ENCODE peak calls at places on chromosomes 4 and X, in four cellular contexts. M is nephron progenitor cell, F is Peyer's patch, G is endodermal cell. N is an unnamed sample.

GRCh38 chr4:100907465-100908454 is 389.9 kb upstream of the EMCN start:
- DNase-seq in F (no peak), G (no peak), M (no peak), N (no peak)

GRCh38 chr4:1082215-1083182 is 30.9 kb downstream of the RNF212 start:
- DNase-seq in M (no peak), G (no peak), F (peak), N (peak)

GRCh38 chr4:118154643-118155042 is 120.4 kb downstream of the NDST3 start:
- DNase-seq in F (no peak), G (no peak), M (no peak), N (peak)

GRCh38 chr4:154506253-154506652 is 14.7 kb upstream of the DCHS2 start:
- DNase-seq in F (no peak), G (no peak), M (peak), N (peak)

GRCh38 chrX:154096140-154097002 is 1.1 kb downstream of the MECP2 start:
- DNase-seq in G (no peak), F (no peak), M (no peak), N (no peak)

GRCh38 chr4:141580523-141580922 is 55.9 kb upstream of the IL15 start:
- DNase-seq in M (no peak), F (no peak), G (peak), N (no peak)

GRCh38 chr4:83219344-83219990 is 65.1 kb downstream of the COQ2 start:
- DNase-seq in G (no peak), M (no peak), F (no peak), N (no peak)

GRCh38 chrX:119237526-119238035 is 1.5 kb downstream of the PGRMC1 start:
- DNase-seq in M (no peak), F (no peak), G (peak), N (no peak)

GRCh38 chr4:168528131-168528949 is 31.5 kb downstream of the PALLD start:
- DNase-seq in G (no peak), F (no peak), M (no peak), N (peak)

GRCh38 chr4:87506974-87507701 is 22.0 kb downstream of the SPARCL1 start:
- DNase-seq in M (no peak), G (no peak), F (no peak), N (peak)

GRCh38 chr4:179664628-179665027 is 2222.4 kb upstream of the AGA start:
- DNase-seq in M (no peak), G (no peak), F (no peak), N (no peak)

GRCh38 chr4:3527101-3527913 is 4.9 kb downstream of the LRPAP1 start:
- DNase-seq in F (no peak), M (no peak), G (peak), N (no peak)

GRCh38 chr4:108130955-108131354 is 37.8 kb downstream of the LEF1 start:
- DNase-seq in G (peak), F (no peak), M (no peak), N (no peak)
- TF ChIP-seq CTCF in G (peak), F (no peak), M (no peak), N (peak)

DNA sequence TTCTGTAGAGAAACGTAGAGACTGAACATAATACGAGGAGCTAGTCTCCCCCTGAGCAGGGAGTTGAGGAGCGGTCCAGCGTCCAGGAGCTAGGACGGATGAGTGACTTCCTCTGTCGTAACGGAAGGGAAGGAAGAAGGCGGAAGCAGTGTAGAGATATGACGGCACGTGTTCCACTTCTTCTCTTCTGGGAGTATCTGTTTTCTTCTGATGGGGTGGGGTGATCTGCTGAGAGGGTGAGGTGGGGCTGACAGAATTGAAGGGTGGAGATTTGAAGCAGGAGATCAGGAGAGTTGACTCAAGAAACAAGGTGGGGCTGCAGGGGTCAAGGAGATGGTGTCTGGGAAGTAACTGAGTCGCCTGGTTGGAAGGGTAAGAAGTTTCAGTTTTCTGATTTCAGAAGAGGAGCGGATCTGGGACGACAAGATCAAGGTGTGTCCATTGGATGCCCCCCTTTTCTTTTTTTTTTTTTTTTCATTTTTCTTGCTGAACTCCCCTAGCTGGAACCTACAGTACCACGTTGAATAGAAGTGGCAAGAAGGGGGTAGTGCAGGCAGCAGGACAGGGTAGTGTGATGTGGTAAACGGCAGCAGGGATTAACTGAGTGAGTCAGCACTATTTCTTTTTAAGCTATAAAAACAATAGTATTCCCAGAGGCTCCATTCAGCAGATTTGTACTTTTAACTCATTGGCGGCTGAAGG is 50.7 kb upstream of the SETD7 start:
- DNase-seq in M (no peak), F (no peak), G (no peak), N (peak)
- TF ChIP-seq CTCF in M (no peak), F (no peak), G (peak), N (peak)

DNA sequence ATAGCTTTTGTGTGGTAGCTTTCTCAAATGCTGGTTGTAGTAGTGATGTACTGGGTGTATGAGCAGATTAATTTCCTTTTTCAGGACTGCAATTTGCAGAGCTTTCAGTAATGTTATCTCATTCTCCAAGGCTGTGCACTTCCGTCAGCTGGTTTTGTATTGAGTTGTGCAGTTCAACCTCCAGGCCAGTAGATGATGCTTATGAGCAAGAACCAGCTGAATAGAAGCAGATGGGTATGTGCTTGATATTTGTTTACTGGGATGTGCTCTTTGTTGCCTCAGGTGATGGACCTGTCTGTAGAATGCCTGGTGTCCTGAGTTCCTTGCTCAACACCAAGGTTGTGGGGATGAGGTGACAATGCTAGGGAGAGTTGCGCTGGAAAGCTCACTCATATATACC is 462.8 kb downstream of the PCDH18 start:
- DNase-seq in G (no peak), M (no peak), F (no peak), N (no peak)
- TF ChIP-seq CTCF in G (peak), M (no peak), F (no peak), N (no peak)

GRCh38 chr4:128295255-128295654 is 7.6 kb upstream of the PGRMC2 start:
- DNase-seq in M (no peak), F (no peak), G (peak), N (no peak)

GRCh38 chr4:128301979-128302378 is 14.4 kb upstream of the PGRMC2 start:
- DNase-seq in G (no peak), M (no peak), F (no peak), N (no peak)

GRCh38 chr4:128299848-128300247 is 12.2 kb upstream of the PGRMC2 start:
- DNase-seq in M (no peak), G (no peak), F (no peak), N (no peak)

GRCh38 chr4:128298129-128298758 is 10.6 kb upstream of the PGRMC2 start:
- DNase-seq in F (peak), M (no peak), G (no peak), N (no peak)

DNA sequence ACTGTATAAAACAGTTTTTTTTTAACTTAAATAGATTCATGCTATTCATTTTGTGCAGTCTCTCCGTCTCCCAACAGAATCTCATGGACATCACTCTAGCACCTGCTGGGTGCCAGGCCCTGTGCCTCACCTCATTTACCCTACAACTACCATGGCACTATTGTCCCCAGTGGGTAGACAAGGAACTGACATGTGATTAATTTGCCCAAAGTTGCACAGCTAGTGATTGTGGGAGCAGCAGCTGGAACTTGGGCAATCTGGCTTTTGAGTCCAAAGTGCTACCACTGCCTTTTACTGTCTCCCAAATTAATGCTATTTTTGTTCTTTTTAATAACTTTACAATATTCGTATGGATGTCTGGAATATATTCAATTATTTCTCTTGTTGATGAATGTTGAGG is 11.2 kb upstream of the PGRMC2 start:
- DNase-seq in M (no peak), G (no peak), F (no peak), N (no peak)
- TF ChIP-seq CTCF in M (no peak), G (peak), F (peak), N (no peak)

DNA sequence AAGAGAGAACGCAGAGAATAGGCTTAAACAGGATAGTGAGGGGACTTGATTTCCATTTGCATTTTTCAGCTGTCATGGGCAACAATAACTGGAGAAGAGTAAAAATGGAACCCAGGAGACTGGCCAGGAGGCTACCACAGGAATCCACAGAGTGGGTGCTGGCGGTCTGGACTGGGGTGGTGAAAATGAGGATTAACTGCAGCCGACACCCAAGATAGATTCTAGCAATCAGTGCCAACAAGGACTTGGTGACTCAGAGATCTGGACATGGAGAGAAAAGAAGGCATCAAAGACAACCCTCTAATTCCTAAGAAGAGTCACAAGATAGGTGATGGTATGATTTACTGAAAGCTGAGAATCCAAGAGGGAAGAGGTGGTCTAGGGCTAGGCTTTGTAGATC is 102.8 kb downstream of the ATP8A1 start:
- DNase-seq in F (no peak), G (no peak), M (no peak), N (no peak)
- TF ChIP-seq CTCF in F (no peak), G (no peak), M (no peak), N (no peak)

DNA sequence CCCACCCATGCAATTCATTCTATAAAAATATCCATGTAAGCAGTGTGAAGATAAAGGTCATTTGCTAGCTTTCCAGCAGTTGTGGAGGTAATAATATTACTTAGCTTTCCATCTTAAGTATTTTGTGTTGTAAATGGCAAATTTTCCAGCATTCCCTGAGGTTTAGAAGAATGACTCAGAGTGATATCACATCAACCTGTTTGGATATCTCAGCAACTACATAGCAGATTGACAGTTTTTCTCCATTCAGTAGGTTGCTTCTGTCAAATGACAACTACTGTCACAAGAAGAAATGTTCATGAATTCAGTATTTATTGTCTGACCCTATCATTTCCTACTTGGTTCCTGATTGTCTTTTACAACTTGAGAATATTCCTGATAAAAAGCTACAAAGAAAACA is 434.9 kb upstream of the GALNTL6 start:
- DNase-seq in G (no peak), M (no peak), F (no peak), N (peak)
- TF ChIP-seq CTCF in G (no peak), M (no peak), F (no peak), N (no peak)

DNA sequence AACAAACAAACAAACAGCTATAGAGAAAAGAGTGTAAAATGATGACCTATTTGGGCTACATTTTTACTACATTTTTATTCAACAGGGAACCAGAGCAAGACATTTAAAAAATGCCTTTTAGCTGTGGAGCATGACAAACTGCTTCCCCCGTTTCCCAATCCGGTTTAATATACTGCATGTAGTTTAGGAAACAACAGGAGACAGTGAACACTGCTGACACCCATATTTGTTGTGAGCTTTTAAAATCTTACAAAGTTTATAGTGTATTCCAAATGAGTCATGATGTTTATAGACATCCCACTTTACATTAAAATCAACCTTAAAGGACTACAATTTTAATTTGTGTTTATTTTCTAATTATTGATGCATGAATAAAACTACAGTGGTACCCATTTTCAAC is 1238.3 kb downstream of the TECRL start:
- DNase-seq in G (no peak), M (no peak), F (no peak), N (no peak)
- TF ChIP-seq CTCF in G (no peak), M (no peak), F (no peak), N (no peak)

GRCh38 chr4:82005153-82005552 is 368.6 kb downstream of the HNRNPD start:
- DNase-seq in M (no peak), F (no peak), G (no peak), N (no peak)
- TF ChIP-seq CTCF in M (no peak), F (no peak), G (no peak), N (no peak)

GRCh38 chr4:41725254-41725653 is 23.3 kb downstream of the PHOX2B start:
- DNase-seq in G (peak), F (no peak), M (no peak), N (no peak)
- TF ChIP-seq CTCF in G (peak), F (no peak), M (no peak), N (peak)

GRCh38 chr4:121995790-121996537 is 44.1 kb upstream of the TRPC3 start:
- DNase-seq in F (no peak), M (no peak), G (no peak), N (no peak)

GRCh38 chr4:122003335-122003734 is 51.5 kb upstream of the TRPC3 start:
- DNase-seq in M (peak), F (no peak), G (peak), N (peak)

GRCh38 chr4:122000849-122001248 is 49.0 kb upstream of the TRPC3 start:
- DNase-seq in M (no peak), G (no peak), F (no peak), N (no peak)

DNA sequence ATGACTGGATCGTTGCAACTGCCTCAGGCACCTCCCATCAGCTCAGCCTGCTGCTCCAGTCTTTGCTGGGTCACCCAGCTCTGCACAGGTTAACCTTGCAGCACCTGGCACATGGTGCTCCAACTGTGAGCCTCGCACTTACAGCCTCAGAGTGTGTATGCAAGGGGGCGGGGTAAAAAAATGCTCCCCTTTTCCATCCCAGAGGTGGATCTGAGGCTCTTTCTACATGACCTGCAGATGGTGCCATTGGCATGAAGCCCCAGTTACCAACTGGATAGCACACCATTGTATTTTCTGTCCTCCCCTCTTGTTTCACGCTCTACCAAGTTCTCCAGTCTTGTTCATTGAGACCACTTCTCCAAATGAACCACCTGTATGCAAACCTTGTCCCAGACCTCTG is 46.2 kb upstream of the TRPC3 start:
- DNase-seq in M (no peak), F (no peak), G (peak), N (no peak)
- TF ChIP-seq CTCF in M (no peak), F (no peak), G (peak), N (peak)

N was measured in brain microvascular endothelial cell.